ENCODE peak calls at places on chromosomes 11 and 22, in eight cellular contexts. U is A549, R is GM13977, I is upper lobe of left lung, P is lung, L is WTC11, G is kidney, S is epithelial cell of prostate. N is an unnamed sample.

GRCh38 chr22:35470903-35471321 is 69.7 kb upstream of the RASD2 start:
- DNase-seq in U (no peak), R (no peak), I (no peak), P (no peak), L (no peak), G (no peak), S (no peak), N (no peak)

GRCh38 chr11:82733444-82734119 is at the start of gene FAM181B:
- DNase-seq in U (peak; percentile 11), R (no peak), I (peak; percentile 91), P (no peak), L (peak; percentile 83), G (peak; percentile 88), S (no peak), N (no peak)

GRCh38 chr22:35601743-35602633 is 15.1 kb downstream of the MB start:
- DNase-seq in U (no peak), R (no peak), I (no peak), P (peak; percentile 44), L (no peak), G (peak; percentile 27), S (peak; percentile 86), N (peak; percentile 32)

GRCh38 chr11:44624761-44625221 is 59.3 kb downstream of the CD82 start:
- DNase-seq in U (no peak), R (no peak), I (no peak), P (peak; percentile 22), L (no peak), G (no peak), S (no peak), N (peak; percentile 4)

GRCh38 chr11:46277313-46277622 is 194 bp upstream of the CREB3L1 start:
- DNase-seq in U (no peak), R (peak; percentile 79), I (no peak), P (no peak), L (no peak), G (no peak), S (no peak), N (no peak)

GRCh38 chr22:22408731-22409696 is 99.5 kb downstream of the ZNF280B start:
- DNase-seq in U (peak; percentile 15), R (peak; percentile 63), I (no peak), P (no peak), L (peak; percentile 51), G (no peak), S (no peak), N (no peak)

GRCh38 chr11:8442301-8442700 is 151.7 kb downstream of the STK33 start:
- DNase-seq in U (no peak), R (no peak), I (no peak), P (no peak), L (no peak), G (no peak), S (no peak), N (no peak)

GRCh38 chr11:95556342-95557151 is 233.0 kb downstream of the FAM76B start:
- DNase-seq in U (no peak), R (peak; percentile 34), I (no peak), P (no peak), L (no peak), G (no peak), S (no peak), N (no peak)

GRCh38 chr11:75279273-75279672 is 38.7 kb downstream of the TPBGL start:
- DNase-seq in U (no peak), R (no peak), I (no peak), P (no peak), L (no peak), G (peak; percentile 31), S (no peak), N (no peak)

GRCh38 chr11:10550988-10551657 is 10.1 kb upstream of the RNF141 start:
- DNase-seq in U (no peak), R (no peak), I (no peak), P (no peak), L (no peak), G (no peak), S (no peak), N (no peak)

GRCh38 chr22:32617271-32617670 is 142.7 kb downstream of the FBXO7 start:
- DNase-seq in U (no peak), R (no peak), I (no peak), P (no peak), L (no peak), G (no peak), S (no peak), N (no peak)

GRCh38 chr22:36182056-36182455 is 19.6 kb downstream of the APOL4 start:
- DNase-seq in U (no peak), R (no peak), I (no peak), P (no peak), L (no peak), G (no peak), S (no peak), N (no peak)

GRCh38 chr11:12577746-12578644 is 96.2 kb upstream of the TEAD1 start:
- DNase-seq in U (peak; percentile 10), R (no peak), I (no peak), P (no peak), L (no peak), G (no peak), S (no peak), N (no peak)

GRCh38 chr22:28904211-28904808 is 20.9 kb downstream of the ZNRF3 start:
- DNase-seq in U (no peak), R (no peak), I (no peak), P (no peak), L (no peak), G (no peak), S (no peak), N (no peak)

GRCh38 chr11:66334605-66335442 is 1.4 kb downstream of the RIN1 start:
- DNase-seq in U (no peak), R (no peak), I (peak; percentile 83), P (no peak), L (no peak), G (peak; percentile 79), S (no peak), N (no peak)

GRCh38 chr22:45952151-45952550 is 24.8 kb downstream of the WNT7B start:
- DNase-seq in U (no peak), R (no peak), I (peak; percentile 58), P (no peak), L (no peak), G (no peak), S (no peak), N (no peak)

GRCh38 chr11:128582496-128583366 is 4.6 kb downstream of the ETS1 start:
- DNase-seq in U (peak; percentile 15), R (no peak), I (no peak), P (no peak), L (peak; percentile 69), G (peak; percentile 74), S (peak; percentile 73), N (no peak)

GRCh38 chr11:126438691-126439090 is 83.2 kb downstream of the ST3GAL4 start:
- DNase-seq in U (no peak), R (no peak), I (no peak), P (no peak), L (no peak), G (no peak), S (no peak), N (no peak)